ENCODE peak calls at places on chromosomes 13 and 19, in ten cellular contexts. U is CD8-positive, alpha-beta T cell; P is GM12865; K is astrocyte of the spinal cord; V is suprapubic skin; S is left lung; A is astrocyte; W is endodermal cell; Z is PC-9; Q is lung. F is an unnamed sample.
A peak's percentile ranks its signal among the peaks of the same experiment; 100 is the strongest.

GRCh38 chr13:39765801-39766463 is 110.5 kb downstream of the COG6 start:
- DNase-seq in K (peak; percentile 56), Q (peak; percentile 46), A (peak; percentile 29), S (no peak), V (no peak), P (peak; percentile 34), Z (no peak), U (no peak), W (peak; percentile 76), F (peak; percentile 66)

GRCh38 chr19:19115954-19116353 is 22.3 kb downstream of the TMEM161A start:
- DNase-seq in V (no peak), W (peak; percentile 90), Z (no peak), U (peak; percentile 27), S (peak; percentile 70), Q (no peak), K (no peak), A (no peak), P (peak; percentile 60), F (no peak)

GRCh38 chr13:110250258-110250891 is 56.6 kb downstream of the COL4A1 start:
- DNase-seq in W (no peak), K (peak; percentile 77), U (no peak), P (no peak), S (no peak), Z (no peak), A (peak; percentile 71), V (peak; percentile 90), Q (peak; percentile 28), F (peak; percentile 77)

GRCh38 chr19:43337737-43338136 is 15.7 kb upstream of the CD177 start:
- DNase-seq in U (no peak), A (no peak), V (no peak), Q (no peak), W (no peak), Z (no peak), S (no peak), P (no peak), K (no peak), F (no peak)

GRCh38 chr19:51698296-51698695 is 5.2 kb downstream of the SPACA6 start:
- DNase-seq in Q (no peak), U (no peak), V (peak; percentile 21), S (no peak), W (no peak), K (peak; percentile 39), P (no peak), Z (no peak), A (peak; percentile 56), F (no peak)

GRCh38 chr13:26867451-26868067 is 107.0 kb upstream of the GPR12 start:
- DNase-seq in U (no peak), W (peak; percentile 70), S (no peak), K (peak; percentile 25), Z (no peak), P (peak; percentile 10), A (peak; percentile 10), Q (no peak), V (no peak), F (peak; percentile 10)

GRCh38 chr13:25632166-25632888 is 260.6 kb downstream of the ATP8A2 start:
- DNase-seq in Q (peak; percentile 30), U (no peak), K (no peak), V (no peak), W (peak; percentile 61), Z (no peak), P (no peak), S (no peak), A (no peak), F (no peak)

GRCh38 chr13:51776179-51776578 is 27.8 kb downstream of the DHRS12 start:
- DNase-seq in W (no peak), Z (no peak), P (no peak), U (no peak), A (no peak), S (no peak), K (no peak), Q (no peak), V (no peak), F (no peak)

GRCh38 chr13:78102121-78102677 is 183.6 kb upstream of the EDNRB start:
- DNase-seq in P (peak; percentile 14), V (no peak), S (no peak), K (peak; percentile 14), Z (no peak), Q (peak; percentile 36), A (peak; percentile 40), W (no peak), U (no peak), F (peak; percentile 74)

GRCh38 chr19:1271528-1272422 is 2.6 kb downstream of the CIRBP start:
- DNase-seq in A (no peak), Q (no peak), V (no peak), W (no peak), K (no peak), Z (no peak), P (no peak), U (no peak), S (no peak), F (no peak)

GRCh38 chr19:55454787-55455243 is 6.6 kb downstream of the ISOC2 start:
- DNase-seq in V (no peak), Z (no peak), U (no peak), K (no peak), Q (no peak), W (peak; percentile 89), S (peak; percentile 80), P (peak; percentile 59), A (no peak), F (peak; percentile 74)

GRCh38 chr13:66689037-66689619 is 541.0 kb downstream of the PCDH9 start:
- DNase-seq in U (no peak), W (no peak), K (peak; percentile 41), Q (no peak), S (no peak), V (no peak), A (no peak), Z (no peak), P (no peak), F (no peak)

GRCh38 chr13:38223093-38223492 is 126.6 kb upstream of the UFM1 start:
- DNase-seq in U (no peak), S (no peak), K (peak; percentile 36), W (peak; percentile 70), P (no peak), Q (no peak), A (peak; percentile 26), Z (no peak), V (no peak), F (no peak)

GRCh38 chr13:70964124-70964523 is 855.9 kb upstream of the KLHL1 start:
- DNase-seq in Q (no peak), Z (no peak), K (no peak), U (no peak), W (no peak), A (no peak), S (no peak), V (no peak), P (peak; percentile 6), F (no peak)

GRCh38 chr13:76225815-76226489 is 589.8 kb downstream of the LMO7 start:
- DNase-seq in U (no peak), P (no peak), S (no peak), Z (no peak), W (no peak), V (no peak), A (peak; percentile 26), K (peak; percentile 47), Q (no peak), F (peak; percentile 84)

GRCh38 chr19:6271721-6272410 is 7.9 kb downstream of the MLLT1 start:
- DNase-seq in V (peak; percentile 94), S (peak; percentile 84), K (peak; percentile 51), Z (no peak), A (peak; percentile 80), Q (peak; percentile 73), W (peak; percentile 53), U (no peak), P (no peak), F (peak; percentile 82)

DNA sequence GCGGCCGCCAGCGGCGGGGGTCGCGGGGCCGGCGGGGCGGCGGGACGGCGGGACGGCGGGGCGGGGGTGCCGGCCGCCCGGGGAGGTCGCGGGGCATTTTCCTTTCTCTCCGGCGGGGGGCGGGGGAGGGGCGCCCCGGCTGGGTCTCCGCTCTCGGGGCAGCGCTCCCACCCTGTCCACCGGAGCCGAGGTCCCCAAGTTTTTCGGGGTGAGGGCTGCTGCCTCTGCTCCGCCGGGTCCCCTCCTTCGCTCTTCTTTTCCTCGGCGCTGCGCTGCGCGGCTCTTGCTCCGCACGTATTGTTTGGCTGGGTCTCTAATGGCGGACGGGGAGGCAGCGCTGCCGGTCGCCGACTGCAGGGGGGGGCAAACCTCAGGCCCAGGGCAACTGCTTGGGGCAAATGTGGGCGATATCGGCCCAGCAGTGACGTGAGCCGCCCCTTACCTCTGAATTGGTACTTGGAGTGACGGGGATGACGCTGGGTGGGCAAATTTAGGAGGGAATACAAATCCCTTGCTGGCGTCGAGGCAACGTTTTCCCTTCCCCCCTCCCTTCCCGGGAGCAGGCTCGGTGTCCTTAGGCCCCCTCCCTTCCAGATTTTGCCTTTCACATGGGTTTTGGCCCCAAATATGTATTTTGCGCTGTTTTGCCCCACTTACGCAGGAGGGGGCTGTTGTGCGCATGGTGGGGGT is 759 bp downstream of the ZMYM2 start:
- DNase-seq in Q (peak; percentile 64), V (peak; percentile 84), A (peak; percentile 20), K (peak; percentile 48), Z (peak; percentile 42), S (peak; percentile 91), U (peak; percentile 53), P (peak; percentile 78), W (peak; percentile 85), F (peak; percentile 35)
- TF ChIP-seq CTCF in Q (no peak), V (peak; percentile 5), A (no peak), K (no peak), Z (no peak), S (no peak), U (no peak), P (peak; percentile 6), W (no peak), F (peak; percentile 1)

DNA sequence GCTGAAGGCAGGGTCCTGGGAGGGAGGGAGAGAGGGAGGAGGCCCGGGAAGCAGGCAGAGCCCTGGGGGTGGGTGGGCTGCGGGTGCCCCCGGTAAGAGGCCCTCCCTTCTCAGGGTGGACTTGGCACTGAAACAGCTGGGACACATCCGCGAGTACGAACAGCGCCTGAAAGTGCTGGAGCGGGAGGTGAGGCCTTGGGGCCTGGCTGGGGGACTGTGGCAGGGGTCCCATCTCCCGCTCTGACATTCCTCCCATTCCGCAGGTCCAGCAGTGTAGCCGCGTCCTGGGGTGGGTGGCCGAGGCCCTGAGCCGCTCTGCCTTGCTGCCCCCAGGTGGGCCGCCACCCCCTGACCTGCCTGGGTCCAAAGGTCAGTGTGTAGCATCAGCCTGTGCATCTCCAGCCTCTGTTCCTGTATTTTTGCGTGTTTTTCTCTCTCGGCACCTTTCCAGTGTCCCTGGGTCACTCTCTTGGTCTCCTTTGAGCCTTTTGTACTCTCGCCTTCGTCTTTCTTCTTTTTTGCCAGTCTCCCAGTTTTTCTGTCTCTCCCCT is 53.4 kb downstream of the TRPM4 start:
- DNase-seq in Q (no peak), A (no peak), Z (no peak), V (no peak), P (no peak), K (no peak), W (no peak), U (no peak), S (no peak), F (no peak)
- H3K4me3 ChIP-seq in Q (no peak overlapping the region), A (no peak overlapping the region), Z (no peak overlapping the region), V (no peak overlapping the region), P (no peak overlapping the region), K (peak overlapping the region; percentile 17), W (no peak overlapping the region), U (no peak overlapping the region), S (no peak overlapping the region), F (no peak overlapping the region)

GRCh38 chr19:17441241-17442135 is 7.0 kb downstream of the TMEM221 start:
- DNase-seq in Z (peak; percentile 57), U (no peak), Q (no peak), V (no peak), K (peak; percentile 57), S (no peak), W (peak; percentile 74), A (peak; percentile 68), P (peak; percentile 32), F (peak; percentile 35)
- TF ChIP-seq CTCF in Z (peak; percentile 68), U (peak; percentile 33), Q (no peak), V (peak; percentile 14), K (peak; percentile 48), S (peak; percentile 17), W (peak; percentile 80), A (peak; percentile 50), P (peak; percentile 48), F (no peak)

GRCh38 chr19:53196777-53197396 is 3.7 kb upstream of the ZNF665 start:
- DNase-seq in P (peak; percentile 91), Z (peak; percentile 76), Q (peak; percentile 98), V (peak; percentile 98), K (peak; percentile 92), A (peak; percentile 67), U (peak; percentile 98), S (peak; percentile 99), W (peak; percentile 99), F (peak; percentile 87)
- H3K4me3 ChIP-seq in P (peak overlapping the region; percentile 57), Z (peak overlapping the region; percentile 67), Q (peak overlapping the region; percentile 62), V (peak overlapping the region; percentile 86), K (peak overlapping the region; percentile 95), A (peak overlapping the region; percentile 96), U (peak overlapping the region; percentile 99), S (peak overlapping the region; percentile 58), W (peak overlapping the region; percentile 91), F (peak overlapping the region; percentile 94)